ENCODE peak calls at places on chromosomes 5 and 9, in six cellular contexts. One of them, this sample, is unnamed.

GRCh38 chr9:93039456-93039855 is 19.0 kb upstream of the SUSD3 start:
- DNase-seq in heart right ventricle: no peak
- DNase-seq in right lobe of liver: no peak
- DNase-seq in brain microvascular endothelial cell: no peak
- DNase-seq in sigmoid colon: no peak
- DNase-seq in astrocyte: no peak
- DNase-seq in this sample: no peak

GRCh38 chr5:33679791-33680190 is 212.0 kb downstream of the ADAMTS12 start:
- DNase-seq in heart right ventricle: no peak
- DNase-seq in right lobe of liver: no peak
- DNase-seq in brain microvascular endothelial cell: no peak
- DNase-seq in sigmoid colon: no peak
- DNase-seq in astrocyte: peak; percentile 45
- DNase-seq in this sample: no peak

GRCh38 chr9:107559499-107560086 is 70.0 kb upstream of the KLF4 start:
- DNase-seq in heart right ventricle: no peak
- DNase-seq in right lobe of liver: no peak
- DNase-seq in brain microvascular endothelial cell: no peak
- DNase-seq in sigmoid colon: no peak
- DNase-seq in astrocyte: no peak
- DNase-seq in this sample: no peak

GRCh38 chr5:80904533-80905187 is 55.5 kb upstream of the RASGRF2 start:
- DNase-seq in heart right ventricle: no peak
- DNase-seq in right lobe of liver: no peak
- DNase-seq in brain microvascular endothelial cell: no peak
- DNase-seq in sigmoid colon: no peak
- DNase-seq in astrocyte: no peak
- DNase-seq in this sample: no peak

GRCh38 chr9:84953797-84954695 is 284.5 kb downstream of the NTRK2 start:
- DNase-seq in heart right ventricle: peak; percentile 78
- DNase-seq in right lobe of liver: peak; percentile 59
- DNase-seq in brain microvascular endothelial cell: peak; percentile 34
- DNase-seq in sigmoid colon: peak; percentile 85
- DNase-seq in astrocyte: peak; percentile 20
- DNase-seq in this sample: no peak

GRCh38 chr9:25505644-25506043 is 172.6 kb downstream of the TUSC1 start:
- DNase-seq in heart right ventricle: no peak
- DNase-seq in right lobe of liver: no peak
- DNase-seq in brain microvascular endothelial cell: no peak
- DNase-seq in sigmoid colon: no peak
- DNase-seq in astrocyte: no peak
- DNase-seq in this sample: no peak

GRCh38 chr9:4678679-4679267 is 596 bp upstream of the CDC37L1 start:
- DNase-seq in heart right ventricle: peak; percentile 16
- DNase-seq in right lobe of liver: no peak
- DNase-seq in brain microvascular endothelial cell: no peak
- DNase-seq in sigmoid colon: no peak
- DNase-seq in astrocyte: no peak
- DNase-seq in this sample: no peak

GRCh38 chr5:163460562-163461176 is at the start of gene HMMR:
- DNase-seq in heart right ventricle: no peak
- DNase-seq in right lobe of liver: no peak
- DNase-seq in brain microvascular endothelial cell: no peak
- DNase-seq in sigmoid colon: no peak
- DNase-seq in astrocyte: peak; percentile 21
- DNase-seq in this sample: no peak

GRCh38 chr9:127158995-127159801 is 36.8 kb upstream of the ANGPTL2 start:
- DNase-seq in heart right ventricle: peak; percentile 65
- DNase-seq in right lobe of liver: peak; percentile 84
- DNase-seq in brain microvascular endothelial cell: peak; percentile 75
- DNase-seq in sigmoid colon: peak; percentile 92
- DNase-seq in astrocyte: peak; percentile 89
- DNase-seq in this sample: no peak

GRCh38 chr9:127155314-127155713 is 32.9 kb upstream of the ANGPTL2 start:
- DNase-seq in heart right ventricle: no peak
- DNase-seq in right lobe of liver: no peak
- DNase-seq in brain microvascular endothelial cell: no peak
- DNase-seq in sigmoid colon: peak; percentile 44
- DNase-seq in astrocyte: no peak
- DNase-seq in this sample: no peak

GRCh38 chr9:127154003-127154389 is 31.6 kb upstream of the ANGPTL2 start:
- DNase-seq in heart right ventricle: no peak
- DNase-seq in right lobe of liver: no peak
- DNase-seq in brain microvascular endothelial cell: no peak
- DNase-seq in sigmoid colon: peak; percentile 61
- DNase-seq in astrocyte: no peak
- DNase-seq in this sample: no peak

GRCh38 chr9:127153484-127153883 is 31.0 kb upstream of the ANGPTL2 start:
- DNase-seq in heart right ventricle: no peak
- DNase-seq in right lobe of liver: no peak
- DNase-seq in brain microvascular endothelial cell: no peak
- DNase-seq in sigmoid colon: peak; percentile 28
- DNase-seq in astrocyte: no peak
- DNase-seq in this sample: no peak

GRCh38 chr9:127154390-127155191 is 32.2 kb upstream of the ANGPTL2 start:
- DNase-seq in heart right ventricle: peak; percentile 84
- DNase-seq in right lobe of liver: no peak
- DNase-seq in brain microvascular endothelial cell: peak; percentile 68
- DNase-seq in sigmoid colon: peak; percentile 88
- DNase-seq in astrocyte: peak; percentile 96
- DNase-seq in this sample: no peak
- H3K4me3 ChIP-seq in heart right ventricle: no peak overlapping the region
- H3K4me3 ChIP-seq in right lobe of liver: no peak overlapping the region
- H3K4me3 ChIP-seq in brain microvascular endothelial cell: no peak overlapping the region
- H3K4me3 ChIP-seq in sigmoid colon: peak overlapping the region; percentile 11
- H3K4me3 ChIP-seq in astrocyte: peak overlapping the region; percentile 17
- H3K4me3 ChIP-seq in this sample: no peak overlapping the region

GRCh38 chr9:136975624-136976023 is 1.7 kb upstream of the PTGDS start:
- DNase-seq in heart right ventricle: peak; percentile 76
- DNase-seq in right lobe of liver: no peak
- DNase-seq in brain microvascular endothelial cell: no peak
- DNase-seq in sigmoid colon: no peak
- DNase-seq in astrocyte: no peak
- DNase-seq in this sample: no peak
- TF ChIP-seq CTCF in heart right ventricle: peak; percentile 63
- TF ChIP-seq CTCF in right lobe of liver: no peak
- TF ChIP-seq CTCF in brain microvascular endothelial cell: peak; percentile 42
- TF ChIP-seq CTCF in sigmoid colon: no peak
- TF ChIP-seq CTCF in astrocyte: no peak
- TF ChIP-seq CTCF in this sample: no peak

GRCh38 chr5:123089971-123090640 is 1.1 kb downstream of the PRDM6 start:
- DNase-seq in heart right ventricle: no peak
- DNase-seq in right lobe of liver: no peak
- DNase-seq in brain microvascular endothelial cell: no peak
- DNase-seq in sigmoid colon: peak; percentile 65
- DNase-seq in astrocyte: no peak
- DNase-seq in this sample: no peak

GRCh38 chr5:123088031-123088805 is 823 bp upstream of the PRDM6 start:
- DNase-seq in heart right ventricle: no peak
- DNase-seq in right lobe of liver: no peak
- DNase-seq in brain microvascular endothelial cell: no peak
- DNase-seq in sigmoid colon: peak; percentile 80
- DNase-seq in astrocyte: no peak
- DNase-seq in this sample: no peak

GRCh38 chr5:123091258-123091987 is 2.4 kb downstream of the PRDM6 start:
- DNase-seq in heart right ventricle: no peak
- DNase-seq in right lobe of liver: no peak
- DNase-seq in brain microvascular endothelial cell: no peak
- DNase-seq in sigmoid colon: no peak
- DNase-seq in astrocyte: no peak
- DNase-seq in this sample: no peak

GRCh38 chr5:123090641-123091257 is 1.7 kb downstream of the PRDM6 start:
- DNase-seq in heart right ventricle: no peak
- DNase-seq in right lobe of liver: no peak
- DNase-seq in brain microvascular endothelial cell: no peak
- DNase-seq in sigmoid colon: no peak
- DNase-seq in astrocyte: no peak
- DNase-seq in this sample: no peak

GRCh38 chr5:123089572-123089970 is 530 bp downstream of the PRDM6 start:
- DNase-seq in heart right ventricle: no peak
- DNase-seq in right lobe of liver: no peak
- DNase-seq in brain microvascular endothelial cell: peak; percentile 20
- DNase-seq in sigmoid colon: peak; percentile 79
- DNase-seq in astrocyte: no peak
- DNase-seq in this sample: no peak
- H3K4me3 ChIP-seq in heart right ventricle: peak overlapping the region; percentile 46
- H3K4me3 ChIP-seq in right lobe of liver: peak overlapping the region; percentile 37
- H3K4me3 ChIP-seq in brain microvascular endothelial cell: peak overlapping the region; percentile 43
- H3K4me3 ChIP-seq in sigmoid colon: peak overlapping the region; percentile 70
- H3K4me3 ChIP-seq in astrocyte: peak overlapping the region; percentile 17
- H3K4me3 ChIP-seq in this sample: peak overlapping the region; percentile 59

GRCh38 chr5:127321465-127321864 is 30.9 kb downstream of the MEGF10 start:
- DNase-seq in heart right ventricle: no peak
- DNase-seq in right lobe of liver: no peak
- DNase-seq in brain microvascular endothelial cell: no peak
- DNase-seq in sigmoid colon: no peak
- DNase-seq in astrocyte: no peak
- DNase-seq in this sample: no peak

GRCh38 chr5:127322405-127322804 is 31.8 kb downstream of the MEGF10 start:
- DNase-seq in heart right ventricle: no peak
- DNase-seq in right lobe of liver: no peak
- DNase-seq in brain microvascular endothelial cell: no peak
- DNase-seq in sigmoid colon: no peak
- DNase-seq in astrocyte: no peak
- DNase-seq in this sample: no peak

GRCh38 chr5:127324756-127325155 is 34.2 kb downstream of the MEGF10 start:
- DNase-seq in heart right ventricle: no peak
- DNase-seq in right lobe of liver: no peak
- DNase-seq in brain microvascular endothelial cell: no peak
- DNase-seq in sigmoid colon: no peak
- DNase-seq in astrocyte: no peak
- DNase-seq in this sample: no peak

GRCh38 chr5:127330116-127330515 is 39.5 kb downstream of the MEGF10 start:
- DNase-seq in heart right ventricle: no peak
- DNase-seq in right lobe of liver: no peak
- DNase-seq in brain microvascular endothelial cell: no peak
- DNase-seq in sigmoid colon: no peak
- DNase-seq in astrocyte: no peak
- DNase-seq in this sample: no peak

DNA sequence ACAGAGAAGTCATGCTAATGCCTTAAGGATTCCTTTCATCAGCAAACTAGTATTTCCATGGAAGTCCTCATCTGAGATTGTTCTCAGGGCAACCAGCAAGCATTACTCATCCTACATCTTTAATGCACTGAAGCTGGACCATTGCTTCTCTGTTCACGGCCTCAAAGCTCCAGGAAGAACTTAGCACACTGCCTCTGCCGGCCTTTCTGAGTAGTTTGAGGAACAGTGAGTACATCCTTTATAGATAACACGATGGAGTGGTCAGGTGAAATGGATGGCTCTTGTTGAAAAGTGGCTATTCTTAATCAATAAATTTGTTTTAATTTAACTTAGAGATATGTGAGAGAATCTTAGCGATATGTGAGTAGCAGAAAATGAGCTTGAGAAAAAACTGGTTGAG is 35.8 kb downstream of the MEGF10 start:
- DNase-seq in heart right ventricle: no peak
- DNase-seq in right lobe of liver: no peak
- DNase-seq in brain microvascular endothelial cell: no peak
- DNase-seq in sigmoid colon: no peak
- DNase-seq in astrocyte: no peak
- DNase-seq in this sample: no peak
- TF ChIP-seq CTCF in heart right ventricle: no peak
- TF ChIP-seq CTCF in right lobe of liver: no peak
- TF ChIP-seq CTCF in brain microvascular endothelial cell: no peak
- TF ChIP-seq CTCF in sigmoid colon: no peak
- TF ChIP-seq CTCF in astrocyte: no peak
- TF ChIP-seq CTCF in this sample: no peak

GRCh38 chr5:138692370-138692769 is 60.9 kb upstream of the CTNNA1 start:
- DNase-seq in heart right ventricle: no peak
- DNase-seq in right lobe of liver: no peak
- DNase-seq in brain microvascular endothelial cell: no peak
- DNase-seq in sigmoid colon: no peak
- DNase-seq in astrocyte: no peak
- DNase-seq in this sample: no peak
- H3K4me3 ChIP-seq in heart right ventricle: no peak overlapping the region
- H3K4me3 ChIP-seq in right lobe of liver: no peak overlapping the region
- H3K4me3 ChIP-seq in brain microvascular endothelial cell: no peak overlapping the region
- H3K4me3 ChIP-seq in sigmoid colon: no peak overlapping the region
- H3K4me3 ChIP-seq in astrocyte: no peak overlapping the region
- H3K4me3 ChIP-seq in this sample: no peak overlapping the region

GRCh38 chr5:31193591-31194457 is at the start of gene CDH6:
- DNase-seq in heart right ventricle: peak; percentile 4
- DNase-seq in right lobe of liver: peak; percentile 30
- DNase-seq in brain microvascular endothelial cell: peak; percentile 71
- DNase-seq in sigmoid colon: no peak
- DNase-seq in astrocyte: peak; percentile 73
- DNase-seq in this sample: no peak
- TF ChIP-seq CTCF in heart right ventricle: no peak
- TF ChIP-seq CTCF in right lobe of liver: no peak
- TF ChIP-seq CTCF in brain microvascular endothelial cell: peak; percentile 9
- TF ChIP-seq CTCF in sigmoid colon: no peak
- TF ChIP-seq CTCF in astrocyte: no peak
- TF ChIP-seq CTCF in this sample: no peak

GRCh38 chr9:38339087-38339486 is 53.4 kb upstream of the ALDH1B1 start:
- DNase-seq in heart right ventricle: peak; percentile 6
- DNase-seq in right lobe of liver: no peak
- DNase-seq in brain microvascular endothelial cell: peak; percentile 19
- DNase-seq in sigmoid colon: no peak
- DNase-seq in astrocyte: peak; percentile 76
- DNase-seq in this sample: no peak
- H3K4me3 ChIP-seq in heart right ventricle: no peak overlapping the region
- H3K4me3 ChIP-seq in right lobe of liver: no peak overlapping the region
- H3K4me3 ChIP-seq in brain microvascular endothelial cell: no peak overlapping the region
- H3K4me3 ChIP-seq in sigmoid colon: no peak overlapping the region
- H3K4me3 ChIP-seq in astrocyte: no peak overlapping the region
- H3K4me3 ChIP-seq in this sample: no peak overlapping the region

GRCh38 chr9:37262410-37262809 is 142.0 kb downstream of the ZCCHC7 start:
- DNase-seq in heart right ventricle: no peak
- DNase-seq in right lobe of liver: no peak
- DNase-seq in brain microvascular endothelial cell: peak; percentile 25
- DNase-seq in sigmoid colon: no peak
- DNase-seq in astrocyte: no peak
- DNase-seq in this sample: no peak
- TF ChIP-seq CTCF in heart right ventricle: peak; percentile 64
- TF ChIP-seq CTCF in right lobe of liver: peak; percentile 50
- TF ChIP-seq CTCF in brain microvascular endothelial cell: peak; percentile 89
- TF ChIP-seq CTCF in sigmoid colon: no peak
- TF ChIP-seq CTCF in astrocyte: peak; percentile 53
- TF ChIP-seq CTCF in this sample: peak; percentile 47

DNA sequence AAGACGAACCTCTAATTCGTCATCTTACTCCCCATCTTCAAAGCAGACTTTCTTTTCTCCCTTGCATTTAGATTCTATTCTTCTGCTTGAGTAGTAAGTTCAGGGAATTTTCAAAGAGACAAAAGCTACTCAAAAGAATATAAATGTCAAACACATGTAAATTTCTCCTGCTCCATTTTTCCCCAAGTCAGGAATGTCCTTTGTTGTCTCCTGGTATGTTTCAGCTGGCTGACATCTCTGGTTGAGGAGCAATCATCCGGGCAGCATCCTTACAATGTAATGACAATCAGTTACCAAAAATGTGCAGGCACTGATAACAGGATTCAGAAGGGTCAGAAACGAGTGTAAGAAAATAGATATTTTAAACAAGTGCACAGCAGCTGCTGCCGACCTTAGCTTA is 47.6 kb upstream of the PPP1R2B start:
- DNase-seq in heart right ventricle: no peak
- DNase-seq in right lobe of liver: no peak
- DNase-seq in brain microvascular endothelial cell: no peak
- DNase-seq in sigmoid colon: no peak
- DNase-seq in astrocyte: no peak
- DNase-seq in this sample: no peak
- H3K4me3 ChIP-seq in heart right ventricle: no peak overlapping the region
- H3K4me3 ChIP-seq in right lobe of liver: no peak overlapping the region
- H3K4me3 ChIP-seq in brain microvascular endothelial cell: no peak overlapping the region
- H3K4me3 ChIP-seq in sigmoid colon: no peak overlapping the region
- H3K4me3 ChIP-seq in astrocyte: no peak overlapping the region
- H3K4me3 ChIP-seq in this sample: no peak overlapping the region

This sample was measured in AG04449.